ENCODE peak calls at places on chromosomes 5 and 9, in six cellular contexts. I is stimulated activated CD4-positive, alpha-beta T cell treated with anti-CD3 and anti-CD28 coated beads, Interleukin-15, amount 100 ng/mL, for 1 hour; O is astrocyte; L is MM.1S; Q is uterus; M is stimulated activated CD8-positive, alpha-beta memory T cell treated with anti-CD3 and anti-CD28 coated beads, Interleukin-15, amount 100 ng/mL, for 1 hour. E is an unnamed sample.

GRCh38 chr9:5773324-5773999 is 59.5 kb downstream of the ERMP1 start:
- DNase-seq in I (no peak), O (peak), L (no peak), Q (no peak), M (no peak), E (no peak)

GRCh38 chr9:5783982-5784381 is 48.9 kb downstream of the ERMP1 start:
- DNase-seq in I (no peak), O (no peak), L (no peak), Q (no peak), M (no peak), E (no peak)

GRCh38 chr5:159735749-159736660 is 180.3 kb upstream of the ADRA1B start:
- DNase-seq in I (no peak), O (peak), L (no peak), Q (no peak), M (no peak), E (no peak)

GRCh38 chr5:73678322-73678740 is 52.3 kb downstream of the ARHGEF28 start:
- DNase-seq in I (no peak), O (no peak), L (no peak), Q (no peak), M (no peak), E (no peak)

GRCh38 chr5:15391648-15392392 is 108.2 kb upstream of the FBXL7 start:
- DNase-seq in I (no peak), O (no peak), L (no peak), Q (no peak), M (no peak), E (no peak)

GRCh38 chr5:174311531-174312269 is 266.2 kb downstream of the NSG2 start:
- DNase-seq in I (peak), O (no peak), L (peak), Q (peak), M (peak), E (peak)

GRCh38 chr9:18238254-18238653 is 235.7 kb upstream of the ADAMTSL1 start:
- DNase-seq in I (no peak), O (peak), L (no peak), Q (no peak), M (no peak), E (no peak)

GRCh38 chr9:136665704-136666363 is 3.1 kb downstream of the EGFL7 start:
- DNase-seq in I (peak), O (no peak), L (no peak), Q (no peak), M (no peak), E (no peak)

GRCh38 chr9:87007711-87008360 is 60.5 kb upstream of the GAS1 start:
- DNase-seq in I (no peak), O (no peak), L (no peak), Q (no peak), M (no peak), E (no peak)

GRCh38 chr5:108367679-108368334 is 14.1 kb downstream of the FBXL17 start:
- DNase-seq in I (no peak), O (peak), L (no peak), Q (no peak), M (no peak), E (no peak)

GRCh38 chr5:139138790-139139189 is 59.4 kb downstream of the SIL1 start:
- DNase-seq in I (no peak), O (peak), L (no peak), Q (peak), M (no peak), E (peak)

GRCh38 chr5:139660105-139660915 is 12.2 kb downstream of the CXXC5 start:
- DNase-seq in I (no peak), O (no peak), L (no peak), Q (peak), M (no peak), E (no peak)

GRCh38 chr9:91693226-91693625 is 256.8 kb downstream of the ROR2 start:
- DNase-seq in I (no peak), O (no peak), L (no peak), Q (no peak), M (no peak), E (no peak)

GRCh38 chr9:126335837-126336236 is 9.2 kb downstream of the MVB12B start:
- DNase-seq in I (no peak), O (no peak), L (no peak), Q (no peak), M (no peak), E (no peak)

GRCh38 chr9:133880136-133880535 is 112.0 kb downstream of the VAV2 start:
- DNase-seq in I (no peak), O (no peak), L (no peak), Q (no peak), M (no peak), E (no peak)

GRCh38 chr5:78277715-78278114 is 16.8 kb downstream of the AP3B1 start:
- DNase-seq in I (no peak), O (no peak), L (no peak), Q (no peak), M (no peak), E (no peak)

GRCh38 chr9:108463927-108464606 is 391.7 kb downstream of the ACTL7B start:
- DNase-seq in I (no peak), O (peak), L (no peak), Q (no peak), M (no peak), E (no peak)

GRCh38 chr9:89863141-89863540 is 258.3 kb downstream of the GADD45G start:
- DNase-seq in I (no peak), O (no peak), L (no peak), Q (no peak), M (no peak), E (no peak)

GRCh38 chr9:117779760-117780159 is 75.6 kb downstream of the TLR4 start:
- DNase-seq in I (no peak), O (no peak), L (no peak), Q (no peak), M (no peak), E (no peak)

GRCh38 chr5:169828385-169828784 is 151.9 kb downstream of the INSYN2B start:
- DNase-seq in I (no peak), O (peak), L (no peak), Q (no peak), M (no peak), E (no peak)

GRCh38 chr5:41413067-41413466 is 97.3 kb downstream of the PLCXD3 start:
- DNase-seq in I (no peak), O (peak), L (no peak), Q (no peak), M (no peak), E (no peak)

GRCh38 chr5:42807722-42808447 is 3.8 kb downstream of the SELENOP start:
- DNase-seq in I (no peak), O (no peak), L (no peak), Q (no peak), M (no peak), E (no peak)

GRCh38 chr5:91266184-91266705 is 116.9 kb downstream of the ARRDC3 start:
- DNase-seq in I (no peak), O (peak), L (peak), Q (no peak), M (no peak), E (peak)

GRCh38 chr5:150438873-150439546 is 10.5 kb downstream of the RPS14 start:
- DNase-seq in I (no peak), O (no peak), L (no peak), Q (no peak), M (no peak), E (no peak)

GRCh38 chr5:101878190-101878589 is 417.9 kb downstream of the SLCO4C1 start:
- DNase-seq in I (no peak), O (no peak), L (no peak), Q (no peak), M (no peak), E (no peak)

GRCh38 chr5:38069360-38069759 is 189.0 kb upstream of the EGFLAM start:
- DNase-seq in I (no peak), O (peak), L (no peak), Q (no peak), M (no peak), E (no peak)

GRCh38 chr9:18396102-18396728 is 77.7 kb upstream of the ADAMTSL1 start:
- DNase-seq in I (no peak), O (no peak), L (no peak), Q (no peak), M (no peak), E (peak)

GRCh38 chr5:127321465-127321864 is 30.9 kb downstream of the MEGF10 start:
- DNase-seq in I (no peak), O (no peak), L (no peak), Q (no peak), M (no peak), E (no peak)

GRCh38 chr9:5569357-5569756 is 59.0 kb downstream of the PDCD1LG2 start:
- DNase-seq in I (no peak), O (no peak), L (no peak), Q (no peak), M (no peak), E (no peak)

GRCh38 chr9:124145903-124146575 is 111.7 kb upstream of the NEK6 start:
- DNase-seq in I (no peak), O (no peak), L (no peak), Q (no peak), M (no peak), E (no peak)

GRCh38 chr5:77627869-77628674 is 10.4 kb downstream of the OTP start:
- DNase-seq in I (no peak), O (no peak), L (no peak), Q (no peak), M (no peak), E (no peak)

GRCh38 chr9:98457696-98458370 is 202.4 kb upstream of the TBC1D2 start:
- DNase-seq in I (no peak), O (peak), L (no peak), Q (no peak), M (no peak), E (no peak)

GRCh38 chr5:142095651-142096330 is 12.8 kb upstream of the NDFIP1 start:
- DNase-seq in I (peak), O (no peak), L (no peak), Q (no peak), M (peak), E (peak)

GRCh38 chr9:73014011-73014410 is 61.2 kb upstream of the ALDH1A1 start:
- DNase-seq in I (no peak), O (no peak), L (no peak), Q (no peak), M (no peak), E (no peak)

GRCh38 chr5:159332800-159333563 is 2.7 kb upstream of the IL12B start:
- DNase-seq in I (no peak), O (no peak), L (no peak), Q (no peak), M (no peak), E (peak)

GRCh38 chr9:133375116-133375723 is 640 bp downstream of the SURF4 start:
- DNase-seq in I (no peak), O (peak), L (peak), Q (no peak), M (no peak), E (peak)